ENCODE peak calls at places on chromosomes 11 and 22, in eight cellular contexts. P is NCI-H82; O is GM12865; M is fibroblast of villous mesenchyme; D is Caki2; B is activated naive CD8-positive, alpha-beta T cell treated with anti-CD3 and anti-CD28 coated beads for 36 hours; Q is left ventricle myocardium inferior; R is NCI-H1048. Z is an unnamed sample.
A peak's percentile ranks its signal among the peaks of the same experiment; 100 is the strongest.

GRCh38 chr11:104609297-104609696 is 289.0 kb downstream of the CASP12 start:
- DNase-seq in D (peak; percentile 30), M (peak; percentile 64), O (peak; percentile 35), R (no peak), Q (no peak), B (peak; percentile 9), P (peak; percentile 49), Z (no peak)

GRCh38 chr11:20066013-20066782 is 94.1 kb downstream of the DBX1 start:
- DNase-seq in M (no peak), D (no peak), R (no peak), B (no peak), Q (no peak), P (no peak), O (no peak), Z (no peak)

GRCh38 chr11:35302388-35302787 is 117.0 kb downstream of the SLC1A2 start:
- DNase-seq in P (no peak), M (no peak), B (no peak), D (no peak), R (no peak), Q (no peak), O (no peak), Z (no peak)

GRCh38 chr11:94780432-94780831 is 12.3 kb downstream of the AMOTL1 start:
- DNase-seq in P (no peak), B (no peak), Q (no peak), R (no peak), O (no peak), D (no peak), M (peak; percentile 34), Z (no peak)

GRCh38 chr22:45552580-45553332 is 50.1 kb downstream of the FBLN1 start:
- DNase-seq in P (no peak), M (peak; percentile 98), O (no peak), B (no peak), R (no peak), D (peak; percentile 34), Q (peak; percentile 77), Z (no peak)

GRCh38 chr11:131851951-131852350 is 481.5 kb downstream of the NTM start:
- DNase-seq in P (no peak), B (no peak), D (no peak), Q (no peak), O (no peak), M (no peak), R (no peak), Z (no peak)

GRCh38 chr11:99370557-99371200 is 349.9 kb downstream of the CNTN5 start:
- DNase-seq in D (peak; percentile 24), M (peak; percentile 55), Q (peak; percentile 57), O (no peak), R (no peak), P (peak; percentile 53), B (no peak), Z (no peak)

GRCh38 chr11:72015511-72016061 is 16.9 kb downstream of the IL18BP start:
- DNase-seq in B (no peak), R (no peak), M (peak; percentile 38), P (peak; percentile 32), O (no peak), D (peak; percentile 40), Q (no peak), Z (no peak)

GRCh38 chr22:21796863-21797262 is 61.3 kb upstream of the YPEL1 start:
- DNase-seq in M (no peak), O (no peak), B (no peak), P (peak; percentile 66), D (no peak), Q (no peak), R (no peak), Z (no peak)

GRCh38 chr22:31346733-31347250 is 646 bp upstream of the PATZ1 start:
- DNase-seq in Q (peak; percentile 61), M (peak; percentile 63), D (peak; percentile 78), O (peak; percentile 91), B (peak; percentile 61), P (peak; percentile 86), R (no peak), Z (peak; percentile 50)

GRCh38 chr11:121482231-121483129 is 29.7 kb upstream of the SORL1-AS1 start:
- DNase-seq in O (peak; percentile 87), Q (no peak), P (no peak), M (no peak), R (no peak), B (peak; percentile 51), D (no peak), Z (peak; percentile 33)

GRCh38 chr11:13962562-13963168 is at the start of gene SPON1:
- DNase-seq in O (no peak), D (no peak), B (peak; percentile 60), M (peak; percentile 22), Q (peak; percentile 46), R (no peak), P (peak; percentile 88), Z (peak; percentile 16)

GRCh38 chr11:56089697-56090096 is 3.4 kb upstream of the OR8I2 start:
- DNase-seq in P (no peak), Q (no peak), B (no peak), M (no peak), D (no peak), R (no peak), O (no peak), Z (no peak)

GRCh38 chr22:41782751-41783150 is 17.7 kb upstream of the CCDC134 start:
- DNase-seq in D (no peak), Q (no peak), P (no peak), R (no peak), B (no peak), M (no peak), O (no peak), Z (no peak)

GRCh38 chr11:11850668-11851067 is 8.9 kb downstream of the USP47 start:
- DNase-seq in P (peak; percentile 61), R (no peak), O (no peak), M (no peak), B (no peak), Q (no peak), D (no peak), Z (no peak)

GRCh38 chr11:12380565-12381325 is 3.4 kb downstream of the PARVA start:
- DNase-seq in Q (peak; percentile 20), O (no peak), P (no peak), D (no peak), R (no peak), B (no peak), M (no peak), Z (no peak)

GRCh38 chr11:77080643-77081210 is 14.0 kb downstream of the CAPN5 start:
- DNase-seq in P (no peak), M (no peak), B (no peak), D (no peak), Q (no peak), O (no peak), R (no peak), Z (no peak)

GRCh38 chr11:61054513-61054912 is 47.8 kb upstream of the CD5 start:
- DNase-seq in M (no peak), D (no peak), O (no peak), R (no peak), B (no peak), P (no peak), Q (no peak), Z (no peak)

GRCh38 chr11:131924446-131925240 is 554.2 kb downstream of the NTM start:
- DNase-seq in M (peak; percentile 21), R (no peak), O (peak; percentile 28), B (no peak), D (no peak), Q (no peak), P (no peak), Z (no peak)

GRCh38 chr11:61007971-61008896 is 36.8 kb downstream of the CD6 start:
- DNase-seq in B (no peak), M (no peak), O (no peak), R (no peak), D (no peak), Q (no peak), P (no peak), Z (no peak)

GRCh38 chr11:1202776-1203504 is 19.9 kb upstream of the MUC5B start:
- DNase-seq in B (peak; percentile 70), Q (peak; percentile 49), O (peak; percentile 47), D (peak; percentile 20), P (peak; percentile 65), M (peak; percentile 21), R (peak; percentile 19), Z (peak; percentile 72)

GRCh38 chr11:19499999-19500398 is 212.6 kb upstream of the NAV2 start:
- DNase-seq in O (no peak), Q (no peak), B (no peak), D (no peak), P (no peak), M (no peak), R (no peak), Z (no peak)

GRCh38 chr11:9748361-9748970 is 84.6 kb downstream of the SWAP70 start:
- DNase-seq in B (peak; percentile 64), P (peak; percentile 64), D (peak; percentile 72), O (peak; percentile 91), Q (no peak), M (peak; percentile 77), R (no peak), Z (peak; percentile 46)

GRCh38 chr11:95487391-95487790 is 256.4 kb upstream of the SESN3 start:
- DNase-seq in Q (no peak), R (no peak), P (no peak), O (peak; percentile 91), M (no peak), B (no peak), D (no peak), Z (peak; percentile 26)

GRCh38 chr11:81497202-81497804 is 1236.4 kb downstream of the FAM181B start:
- DNase-seq in R (no peak), B (no peak), O (peak; percentile 48), Q (no peak), M (peak; percentile 11), P (peak; percentile 65), D (peak; percentile 19), Z (no peak)

GRCh38 chr11:46431211-46431610 is 39.6 kb upstream of the CHRM4 start:
- DNase-seq in O (no peak), B (no peak), D (no peak), Q (no peak), R (no peak), P (no peak), M (no peak), Z (no peak)

GRCh38 chr11:111737877-111738205 is 28.3 kb downstream of the PPP2R1B start:
- DNase-seq in Q (no peak), O (no peak), R (no peak), M (no peak), P (no peak), B (no peak), D (no peak), Z (no peak)

GRCh38 chr11:10499452-10500262 is 41.3 kb downstream of the RNF141 start:
- DNase-seq in B (no peak), D (no peak), R (no peak), M (no peak), Q (no peak), P (no peak), O (no peak), Z (no peak)

GRCh38 chr11:17598700-17599459 is 51.8 kb downstream of the OTOG start:
- DNase-seq in B (peak; percentile 69), R (no peak), M (peak; percentile 57), O (peak; percentile 70), D (peak; percentile 23), P (peak; percentile 85), Q (peak; percentile 65), Z (peak; percentile 54)

GRCh38 chr11:62981743-62982142 is 3.0 kb downstream of the SLC22A6 start:
- DNase-seq in P (no peak), R (no peak), Q (no peak), M (no peak), B (no peak), O (no peak), D (no peak), Z (no peak)

GRCh38 chr11:69008774-69009440 is 4.1 kb downstream of the MRGPRF start:
- DNase-seq in O (no peak), R (no peak), D (peak; percentile 91), B (no peak), M (peak; percentile 97), P (no peak), Q (peak; percentile 73), Z (no peak)

GRCh38 chr22:46149493-46149997 is 781 bp upstream of the PPARA start:
- DNase-seq in Q (peak; percentile 70), P (peak; percentile 56), R (no peak), M (peak; percentile 30), D (no peak), B (peak; percentile 36), O (peak; percentile 15), Z (peak; percentile 40)

GRCh38 chr22:29201722-29202230 is 3.9 kb upstream of the EMID1 start:
- DNase-seq in O (no peak), R (no peak), B (no peak), Q (no peak), D (no peak), P (no peak), M (no peak), Z (no peak)

GRCh38 chr22:41000941-41001721 is 50.0 kb downstream of the RBX1 start:
- DNase-seq in Q (no peak), M (no peak), R (no peak), O (no peak), B (no peak), D (no peak), P (no peak), Z (no peak)

Z was measured in activated B cell treated with CpG ODN at 0.5 μM for 24 hours.